ENCODE peak calls at places on chromosome 18, in eight cellular contexts. T is GM12878, D is ovary, W is body of pancreas, S is esophagus squamous epithelium, Y is stomach, Q is vagina, E is thyroid gland. K is an unnamed sample.
A peak's percentile ranks its signal among the peaks of the same experiment; 100 is the strongest.

GRCh38 chr18:9595197-9595596 is 19.2 kb downstream of the PPP4R1 start:
- DNase-seq in T (no peak), D (no peak), W (no peak), S (no peak), Y (no peak), Q (no peak), E (no peak), K (no peak)

GRCh38 chr18:12391487-12392136 is 14.6 kb upstream of the AFG3L2 start:
- DNase-seq in T (no peak), D (peak; percentile 70), W (peak; percentile 65), S (no peak), Y (peak; percentile 61), Q (no peak), E (peak; percentile 61), K (no peak)

GRCh38 chr18:28175930-28176673 is 828 bp downstream of the CDH2 start:
- DNase-seq in T (no peak), D (peak; percentile 47), W (no peak), S (no peak), Y (no peak), Q (no peak), E (peak; percentile 11), K (no peak)

GRCh38 chr18:35059280-35059927 is 18.2 kb downstream of the MAPRE2 start:
- DNase-seq in T (no peak), D (no peak), W (no peak), S (no peak), Y (no peak), Q (no peak), E (peak; percentile 61), K (no peak)

GRCh38 chr18:9787716-9788115 is 79.6 kb downstream of the RAB31 start:
- DNase-seq in T (no peak), D (no peak), W (no peak), S (no peak), Y (no peak), Q (no peak), E (no peak), K (no peak)

GRCh38 chr18:41923495-41923894 is 31.5 kb upstream of the PIK3C3 start:
- DNase-seq in T (no peak), D (no peak), W (no peak), S (no peak), Y (no peak), Q (no peak), E (no peak), K (no peak)

GRCh38 chr18:8895987-8896619 is 190.7 kb downstream of the MTCL1 start:
- DNase-seq in T (no peak), D (no peak), W (no peak), S (no peak), Y (no peak), Q (no peak), E (no peak), K (no peak)

GRCh38 chr18:74994502-74995403 is 214.2 kb downstream of the PTGR3 start:
- DNase-seq in T (peak; percentile 35), D (no peak), W (no peak), S (no peak), Y (no peak), Q (no peak), E (no peak), K (no peak)

GRCh38 chr18:38312532-38312931 is 746.9 kb upstream of the CELF4 start:
- DNase-seq in T (no peak), D (no peak), W (no peak), S (no peak), Y (no peak), Q (no peak), E (no peak), K (no peak)

GRCh38 chr18:58223717-58224424 is 179.8 kb downstream of the NEDD4L start:
- DNase-seq in T (no peak), D (no peak), W (peak; percentile 76), S (no peak), Y (peak; percentile 85), Q (no peak), E (peak; percentile 49), K (peak; percentile 74)

GRCh38 chr18:61635901-61636528 is 256.8 kb downstream of the RNF152 start:
- DNase-seq in T (no peak), D (peak; percentile 37), W (peak; percentile 65), S (no peak), Y (peak; percentile 86), Q (no peak), E (peak; percentile 68), K (peak; percentile 65)
- TF ChIP-seq POLR2A in T (no peak), D (no peak), W (no peak), S (no peak), Y (no peak), Q (no peak), E (no peak), K (no peak)

GRCh38 chr18:78920436-78921138 is 59.0 kb upstream of the SALL3 start:
- DNase-seq in T (no peak), D (no peak), W (no peak), S (no peak), Y (no peak), Q (no peak), E (no peak), K (no peak)
- H3K27me3 ChIP-seq in T (no peaks in the 10 kb centered on the region), D (no peaks in the 10 kb centered on the region), W (no peaks in the 10 kb centered on the region), S (peaks cover 9% of the 10 kb centered on the region), Y (peaks cover 18% of the 10 kb centered on the region), Q (no peaks in the 10 kb centered on the region), E (no peaks in the 10 kb centered on the region), K (no peaks in the 10 kb centered on the region)

DNA sequence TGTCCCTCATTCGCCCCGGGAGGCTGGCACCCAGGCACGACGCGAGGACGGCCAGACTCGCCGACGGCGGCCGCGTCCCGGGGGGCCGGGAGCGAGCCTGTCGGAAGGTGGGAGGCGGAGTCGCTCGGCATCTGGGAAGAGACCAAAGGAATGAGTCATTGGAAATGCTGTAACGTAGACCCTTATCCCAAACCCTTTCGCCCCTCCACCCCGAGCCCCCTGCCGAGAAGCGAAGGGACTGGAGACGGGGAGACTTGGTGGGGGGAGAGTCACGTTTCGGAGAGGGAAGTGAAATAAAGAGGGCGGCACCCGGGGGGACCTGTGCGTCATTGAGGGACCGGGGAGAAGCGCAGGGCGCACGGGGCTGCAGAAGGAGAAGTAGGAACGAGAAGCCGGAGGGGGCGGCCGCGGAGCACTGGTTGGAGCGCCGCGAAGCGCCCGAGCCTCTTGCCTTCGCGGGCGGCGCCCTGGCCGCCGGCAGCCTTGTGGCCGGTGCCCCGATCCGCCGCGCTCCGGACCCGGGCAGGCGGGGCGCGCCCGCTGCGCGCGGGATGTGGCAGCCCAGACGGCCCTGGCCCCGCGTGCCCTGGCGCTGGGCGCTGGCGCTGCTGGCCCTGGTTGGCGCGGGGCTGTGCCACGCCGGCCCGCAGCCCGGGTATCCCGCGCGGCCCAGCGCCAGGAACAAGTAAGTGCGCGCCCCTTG is at the start of gene EMILIN2:
- DNase-seq in T (no peak), D (peak; percentile 73), W (peak; percentile 32), S (no peak), Y (peak; percentile 55), Q (peak; percentile 31), E (peak; percentile 28), K (peak; percentile 32)
- TF ChIP-seq POLR2A in T (no peak), D (peak; percentile 53), W (peak; percentile 56), S (peak; percentile 64), Y (no peak), Q (peak; percentile 60), E (no peak), K (no peak)

GRCh38 chr18:79553696-79554095 is 125.9 kb upstream of the CTDP1 start:
- DNase-seq in T (no peak), D (peak; percentile 7), W (no peak), S (no peak), Y (no peak), Q (no peak), E (no peak), K (no peak)

GRCh38 chr18:79552696-79553095 is 126.9 kb upstream of the CTDP1 start:
- DNase-seq in T (no peak), D (peak; percentile 8), W (no peak), S (no peak), Y (no peak), Q (no peak), E (no peak), K (no peak)

GRCh38 chr18:79554321-79554720 is 125.3 kb upstream of the CTDP1 start:
- DNase-seq in T (no peak), D (no peak), W (no peak), S (no peak), Y (no peak), Q (no peak), E (no peak), K (no peak)

GRCh38 chr18:79553154-79553553 is 126.4 kb upstream of the CTDP1 start:
- DNase-seq in T (no peak), D (peak; percentile 16), W (no peak), S (no peak), Y (no peak), Q (no peak), E (no peak), K (no peak)

GRCh38 chr18:79552140-79552631 is 127.4 kb upstream of the CTDP1 start:
- DNase-seq in T (no peak), D (no peak), W (no peak), S (no peak), Y (no peak), Q (no peak), E (no peak), K (no peak)
- H3K27me3 ChIP-seq in T (no peaks in the 10 kb centered on the region), D (no peaks in the 10 kb centered on the region), W (no peaks in the 10 kb centered on the region), S (peaks cover 70% of the 10 kb centered on the region), Y (peaks cover 26% of the 10 kb centered on the region), Q (no peaks in the 10 kb centered on the region), E (no peaks in the 10 kb centered on the region), K (no peaks in the 10 kb centered on the region)